ENCODE peak calls at places on chromosomes 4 and X, in six cellular contexts. U is NCI-H2081; X is activated CD8-positive, alpha-beta memory T cell treated with anti-CD3 and anti-CD28 coated beads, Interleukin-2, amount 50 U/mL, for 48 hours; L is kidney tubule cell; Y is SW480; D is GM04503. B is an unnamed sample.
A peak's percentile ranks its signal among the peaks of the same experiment; 100 is the strongest.

GRCh38 chr4:109916003-109916399 is 3.3 kb downstream of the EGF start:
- DNase-seq in U (no peak), X (no peak), L (no peak), Y (no peak), D (no peak), B (no peak)

GRCh38 chr4:101284546-101284945 is 62.8 kb downstream of the PPP3CA start:
- DNase-seq in U (no peak), X (no peak), L (peak; percentile 18), Y (no peak), D (peak; percentile 34), B (peak; percentile 57)

GRCh38 chrX:45322382-45322781 is 121.7 kb upstream of the DIPK2B start:
- DNase-seq in U (peak; percentile 50), X (no peak), L (peak; percentile 79), Y (peak; percentile 53), D (peak; percentile 69), B (peak; percentile 68)

GRCh38 chrX:44428989-44429627 is 85.6 kb upstream of the EFHC2 start:
- DNase-seq in U (no peak), X (no peak), L (peak; percentile 23), Y (peak; percentile 5), D (no peak), B (no peak)

GRCh38 chr4:109928327-109929045 is 15.8 kb downstream of the EGF start:
- DNase-seq in U (no peak), X (no peak), L (no peak), Y (no peak), D (no peak), B (no peak)

GRCh38 chrX:42519666-42520231 is 258.2 kb downstream of the PPP1R2C start:
- DNase-seq in U (no peak), X (no peak), L (peak; percentile 62), Y (no peak), D (peak; percentile 21), B (no peak)

GRCh38 chrX:134747006-134747405 is 88.7 kb upstream of the PLAC1 start:
- DNase-seq in U (no peak), X (no peak), L (peak; percentile 4), Y (no peak), D (no peak), B (no peak)

GRCh38 chr4:142719854-142720541 is 126.1 kb downstream of the INPP4B start:
- DNase-seq in U (peak; percentile 27), X (no peak), L (peak; percentile 81), Y (peak; percentile 33), D (no peak), B (no peak)

GRCh38 chrX:106696502-106696901 is 30.0 kb upstream of the RNF128 start:
- DNase-seq in U (no peak), X (no peak), L (no peak), Y (no peak), D (no peak), B (no peak)

B was measured in glomerular endothelial cell.